ENCODE peak calls at places on chromosomes 16 and 17, in nine cellular contexts. V, R, Z, D, I, G, K, B and T are unnamed samples.

GRCh38 chr17:57633236-57633635 is 111.9 kb downstream of the CCDC182 start:
- DNase-seq in K (no peak), B (no peak), V (no peak), G (no peak), R (no peak), I (no peak), Z (no peak), D (no peak), T (no peak)

GRCh38 chr17:33436321-33436720 is 143.2 kb upstream of the ASIC2 start:
- DNase-seq in B (no peak), D (no peak), R (no peak), K (no peak), Z (no peak), I (no peak), G (no peak), V (no peak), T (no peak)

GRCh38 chr16:49857423-49858181 is 1.7 kb upstream of the ZNF423 start:
- DNase-seq in G (peak; percentile 76), V (peak; percentile 55), I (no peak), B (peak; percentile 66), K (no peak), R (peak; percentile 59), D (peak; percentile 80), Z (peak; percentile 83), T (no peak)

GRCh38 chr17:21271767-21272166 is 12.7 kb upstream of the MAP2K3 start:
- DNase-seq in V (no peak), B (no peak), K (no peak), I (no peak), G (no peak), Z (no peak), R (no peak), D (no peak), T (no peak)

GRCh38 chr16:35631261-35631945 is 2172.0 kb downstream of the TP53TG3F start:
- DNase-seq in V (no peak), I (no peak), R (no peak), G (no peak), K (no peak), B (no peak), D (no peak), Z (no peak), T (no peak)

GRCh38 chr16:10862432-10862831 is 14.6 kb upstream of the CIITA start:
- DNase-seq in I (peak; percentile 25), R (no peak), Z (no peak), V (peak; percentile 42), B (no peak), G (no peak), D (no peak), K (no peak), T (no peak)

GRCh38 chr16:55464375-55464774 is 14.6 kb upstream of the MMP2 start:
- DNase-seq in K (no peak), I (no peak), Z (no peak), G (no peak), V (no peak), R (no peak), B (no peak), D (no peak), T (no peak)

GRCh38 chr16:27951752-27952151 is 111.8 kb downstream of the GSG1L start:
- DNase-seq in V (no peak), K (no peak), R (no peak), I (no peak), G (no peak), D (no peak), B (no peak), Z (no peak), T (no peak)

GRCh38 chr17:28507567-28508195 is 1.5 kb downstream of the FOXN1 start:
- DNase-seq in B (no peak), Z (no peak), R (no peak), I (no peak), D (no peak), G (peak; percentile 48), K (no peak), V (no peak), T (no peak)

GRCh38 chr16:51638338-51639135 is 487.5 kb upstream of the SALL1 start:
- DNase-seq in I (no peak), R (no peak), Z (peak; percentile 53), D (no peak), V (no peak), B (no peak), G (no peak), K (no peak), T (no peak)

GRCh38 chr17:2076461-2076984 is 21.6 kb downstream of the HIC1 start:
- DNase-seq in K (no peak), D (no peak), I (no peak), Z (no peak), V (no peak), B (no peak), R (no peak), G (no peak), T (no peak)

GRCh38 chr16:50326835-50327465 is 41.8 kb downstream of the BRD7 start:
- DNase-seq in K (peak; percentile 53), Z (peak; percentile 24), V (no peak), D (no peak), I (no peak), G (no peak), B (peak; percentile 8), R (no peak), T (no peak)

GRCh38 chr17:36183001-36183810 is 6.8 kb upstream of the TBC1D3B start:
- DNase-seq in R (peak; percentile 22), B (peak; percentile 77), Z (peak; percentile 45), D (peak; percentile 72), V (peak; percentile 81), G (peak; percentile 68), K (no peak), I (no peak), T (no peak)

GRCh38 chr17:82801377-82801970 is 38.3 kb downstream of the ZNF750 start:
- DNase-seq in I (no peak), V (no peak), Z (no peak), G (no peak), D (no peak), K (no peak), B (no peak), R (no peak), T (no peak)

GRCh38 chr17:82797061-82797460 is 42.8 kb downstream of the ZNF750 start:
- DNase-seq in D (no peak), V (no peak), K (no peak), I (no peak), B (no peak), Z (no peak), G (no peak), R (no peak), T (no peak)

GRCh38 chr17:82799591-82799990 is 40.2 kb downstream of the ZNF750 start:
- DNase-seq in R (no peak), Z (no peak), G (peak; percentile 74), K (no peak), D (peak; percentile 54), B (no peak), V (no peak), I (no peak), T (no peak)

GRCh38 chr17:82800885-82801284 is 38.9 kb downstream of the ZNF750 start:
- DNase-seq in B (no peak), R (no peak), V (no peak), I (no peak), K (no peak), Z (no peak), D (no peak), G (no peak), T (no peak)

GRCh38 chr17:82798752-82799151 is 41.1 kb downstream of the ZNF750 start:
- DNase-seq in R (no peak), D (no peak), V (no peak), B (no peak), K (no peak), Z (no peak), G (no peak), I (no peak), T (no peak)
- H3K36me3 ChIP-seq in R (no peaks in the 10 kb centered on the region), D (no peaks in the 10 kb centered on the region), V (peaks cover 32% of the 10 kb centered on the region), B (peaks cover 26% of the 10 kb centered on the region), K (no peaks in the 10 kb centered on the region), Z (peaks cover 11% of the 10 kb centered on the region), G (no peaks in the 10 kb centered on the region), I (peaks cover 10% of the 10 kb centered on the region), T (peaks cover 6% of the 10 kb centered on the region)

DNA sequence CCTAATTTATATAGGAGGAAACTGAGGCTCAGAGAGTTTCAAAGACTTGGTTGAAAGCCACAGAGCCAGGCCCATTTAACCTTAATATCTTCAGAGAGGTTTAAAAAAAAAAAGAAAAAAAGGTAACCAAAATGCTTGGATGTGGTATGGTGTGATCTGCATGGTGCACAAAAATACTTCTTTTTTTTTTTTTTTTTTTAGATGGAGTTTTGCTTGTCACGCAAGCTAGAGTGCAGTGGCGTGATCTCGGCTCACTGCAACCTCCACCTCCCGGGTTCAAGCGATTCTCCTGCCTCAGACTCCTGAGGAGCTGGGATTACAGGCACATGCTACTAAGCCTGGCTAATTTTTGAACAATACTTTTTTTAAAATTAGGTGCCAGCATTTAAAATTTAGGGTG is 101.8 kb downstream of the XYLT1 start:
- DNase-seq in K (no peak), Z (no peak), G (no peak), D (no peak), I (no peak), B (no peak), V (no peak), R (no peak), T (no peak)
- H3K4me1 ChIP-seq in K (peaks cover 92% of the 10 kb centered on the region), Z (peaks cover 16% of the 10 kb centered on the region), G (peaks cover 69% of the 10 kb centered on the region), D (peaks cover 11% of the 10 kb centered on the region), I (peaks cover 45% of the 10 kb centered on the region), B (peaks cover 28% of the 10 kb centered on the region), V (peaks cover 23% of the 10 kb centered on the region), R (no peaks in the 10 kb centered on the region), T (peaks cover 72% of the 10 kb centered on the region)

GRCh38 chr16:64590516-64590915 is 531.3 kb downstream of the CDH11 start:
- DNase-seq in G (no peak), I (no peak), Z (no peak), V (no peak), B (no peak), K (no peak), D (no peak), R (no peak), T (no peak)

DNA sequence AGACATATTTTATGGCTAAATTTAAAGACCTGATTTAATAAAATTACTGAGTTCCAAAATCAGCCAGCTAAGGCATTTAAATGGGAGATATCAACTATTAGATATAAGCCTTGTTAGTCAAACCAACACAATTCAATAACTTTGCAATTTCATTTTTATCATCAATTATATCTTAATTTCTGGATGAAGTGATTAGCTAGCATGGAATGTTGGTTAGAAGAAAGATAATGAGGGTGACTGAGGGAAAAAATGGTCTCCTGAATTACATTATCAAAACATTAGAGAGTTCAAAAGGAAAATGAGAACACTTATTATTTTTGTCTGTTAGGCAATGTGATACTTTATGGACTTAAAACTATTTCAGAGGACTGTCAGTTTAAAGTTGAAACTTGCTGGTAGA is 525.7 kb downstream of the CDH11 start:
- DNase-seq in V (no peak), G (no peak), K (no peak), I (no peak), B (no peak), Z (no peak), D (no peak), R (no peak), T (no peak)
- H3K36me3 ChIP-seq in V (no peaks in the 10 kb centered on the region), G (no peaks in the 10 kb centered on the region), K (no peaks in the 10 kb centered on the region), I (no peaks in the 10 kb centered on the region), B (no peaks in the 10 kb centered on the region), Z (no peaks in the 10 kb centered on the region), D (no peaks in the 10 kb centered on the region), R (no peaks in the 10 kb centered on the region), T (no peaks in the 10 kb centered on the region)

GRCh38 chr16:87492241-87492635 is 586 bp downstream of the ZCCHC14 start:
- DNase-seq in D (no peak), K (no peak), V (no peak), R (no peak), Z (no peak), B (no peak), G (no peak), I (no peak), T (no peak)
- H3K4me1 ChIP-seq in D (peaks cover 17% of the 10 kb centered on the region), K (peaks cover 62% of the 10 kb centered on the region), V (peaks cover 51% of the 10 kb centered on the region), R (peaks cover 10% of the 10 kb centered on the region), Z (peaks cover 14% of the 10 kb centered on the region), B (peaks cover 33% of the 10 kb centered on the region), G (peaks cover 75% of the 10 kb centered on the region), I (peaks cover 47% of the 10 kb centered on the region), T (peaks cover 56% of the 10 kb centered on the region)